ENCODE peak calls at places on chromosome 7, in ten cellular contexts. U is upper lobe of right lung; Z is DND-41; T is CD4-positive, alpha-beta memory T cell; M is GM23338; Q is cardiac muscle cell; D is CD8-positive, alpha-beta memory T cell; R is breast epithelium; W is PC-9; Y is Peyer's patch. I is an unnamed sample.
A peak's percentile ranks its signal among the peaks of the same experiment; 100 is the strongest.

GRCh38 chr7:150879345-150879744 is 27.0 kb downstream of the AOC1 start:
- DNase-seq in Q (peak; percentile 34), U (no peak), Z (no peak), Y (no peak), R (no peak), D (no peak), M (peak; percentile 32), T (no peak), W (no peak), I (no peak)

GRCh38 chr7:48964074-48964473 is 39.7 kb downstream of the CDC14C start:
- DNase-seq in Y (no peak), T (no peak), Z (no peak), D (no peak), R (no peak), W (no peak), U (no peak), Q (peak; percentile 68), M (no peak), I (no peak)

GRCh38 chr7:103094102-103094501 is 19.2 kb downstream of the ARMC10 start:
- DNase-seq in D (no peak), T (no peak), R (no peak), U (no peak), W (no peak), Q (peak; percentile 10), M (no peak), Y (no peak), Z (no peak), I (no peak)

GRCh38 chr7:84492565-84493034 is 298.0 kb upstream of the SEMA3A start:
- DNase-seq in Z (no peak), U (no peak), T (no peak), Q (no peak), W (no peak), R (no peak), D (no peak), Y (no peak), M (no peak), I (no peak)

GRCh38 chr7:519974-520458 is 370 bp upstream of the PDGFA start:
- DNase-seq in T (no peak), D (no peak), Z (peak; percentile 84), M (peak; percentile 87), R (no peak), Y (peak; percentile 77), Q (peak; percentile 74), W (no peak), U (peak; percentile 84), I (no peak)

GRCh38 chr7:85829817-85830432 is 643.1 kb upstream of the SEMA3D start:
- DNase-seq in T (no peak), W (no peak), Q (peak; percentile 43), U (no peak), D (no peak), Z (no peak), Y (no peak), R (no peak), M (no peak), I (no peak)

GRCh38 chr7:139635521-139636240 is 112.2 kb downstream of the CLEC2L start:
- DNase-seq in D (no peak), R (no peak), Y (no peak), U (no peak), M (no peak), W (no peak), Z (peak; percentile 69), T (peak; percentile 90), Q (no peak), I (no peak)

GRCh38 chr7:96833701-96834453 is 124.2 kb upstream of the SEM1 start:
- DNase-seq in W (no peak), Z (no peak), Q (no peak), T (no peak), D (no peak), Y (no peak), R (no peak), U (no peak), M (no peak), I (no peak)

GRCh38 chr7:43295429-43295828 is 183.0 kb downstream of the HECW1 start:
- DNase-seq in W (no peak), Z (no peak), Y (no peak), U (no peak), D (no peak), T (no peak), M (peak; percentile 55), R (no peak), Q (no peak), I (no peak)

GRCh38 chr7:122803323-122803722 is 82.9 kb downstream of the CADPS2 start:
- DNase-seq in R (no peak), Y (no peak), U (no peak), Q (peak; percentile 50), T (no peak), W (no peak), D (no peak), M (peak; percentile 65), Z (no peak), I (no peak)

GRCh38 chr7:137579913-137580640 is 236.5 kb upstream of the PTN start:
- DNase-seq in W (peak; percentile 48), R (no peak), Y (no peak), T (no peak), D (no peak), Z (no peak), Q (peak; percentile 78), M (no peak), U (no peak), I (no peak)

GRCh38 chr7:107405559-107405958 is 64.3 kb upstream of the GPR22 start:
- DNase-seq in Y (no peak), R (no peak), W (peak; percentile 63), M (no peak), Z (no peak), U (no peak), D (no peak), Q (no peak), T (no peak), I (no peak)

GRCh38 chr7:111931016-111931517 is 275.1 kb downstream of the DOCK4 start:
- DNase-seq in T (no peak), D (no peak), Y (no peak), R (peak; percentile 29), U (no peak), Z (no peak), W (no peak), M (peak; percentile 42), Q (peak; percentile 60), I (no peak)

GRCh38 chr7:36203081-36203775 is 50.2 kb downstream of the EEPD1 start:
- DNase-seq in Q (no peak), W (no peak), Z (no peak), U (no peak), D (no peak), Y (no peak), R (no peak), T (no peak), M (no peak), I (no peak)

GRCh38 chr7:155811560-155811894 is 736 bp downstream of the SHH start:
- DNase-seq in D (no peak), R (no peak), U (peak; percentile 68), Q (no peak), Y (no peak), M (peak; percentile 65), W (no peak), Z (no peak), T (no peak), I (no peak)

GRCh38 chr7:75737856-75738603 is 711 bp downstream of the HIP1 start:
- DNase-seq in W (no peak), U (no peak), R (no peak), Z (no peak), M (peak; percentile 59), T (no peak), Q (peak; percentile 38), Y (peak; percentile 51), D (no peak), I (no peak)
- H3K27ac ChIP-seq in W (no peak overlapping the region), U (peak overlapping the region; percentile 82), R (peak overlapping the region; percentile 67), Z (no peak overlapping the region), M (no peak overlapping the region), T (peak overlapping the region; percentile 79), Q (no peak overlapping the region), Y (peak overlapping the region; percentile 93), D (peak overlapping the region; percentile 73), I (peak overlapping the region; percentile 88)

GRCh38 chr7:131094685-131095084 is 233.0 kb upstream of the MKLN1 start:
- DNase-seq in Y (no peak), D (no peak), Z (no peak), R (no peak), U (no peak), T (no peak), M (no peak), W (no peak), Q (no peak), I (no peak)
- H3K4me1 ChIP-seq in Y (peaks cover 15% of the 10 kb centered on the region), D (peaks cover 65% of the 10 kb centered on the region), Z (no peaks in the 10 kb centered on the region), R (peaks cover 9% of the 10 kb centered on the region), U (peaks cover 84% of the 10 kb centered on the region), T (peaks cover 96% of the 10 kb centered on the region), M (peaks cover 58% of the 10 kb centered on the region), W (peaks cover 25% of the 10 kb centered on the region), Q (no peaks in the 10 kb centered on the region), I (peaks cover 9% of the 10 kb centered on the region)

GRCh38 chr7:98995523-98996161 is 117.3 kb downstream of the TRRAP start:
- DNase-seq in D (no peak), Y (no peak), T (no peak), R (no peak), U (peak; percentile 33), W (no peak), Z (no peak), Q (no peak), M (no peak), I (no peak)

GRCh38 chr7:98994046-98994944 is 116.0 kb downstream of the TRRAP start:
- DNase-seq in M (no peak), U (peak; percentile 46), D (no peak), Z (no peak), Y (no peak), R (no peak), T (no peak), Q (no peak), W (no peak), I (no peak)

GRCh38 chr7:98996162-98996552 is 117.8 kb downstream of the TRRAP start:
- DNase-seq in Y (no peak), Q (no peak), Z (no peak), D (no peak), U (no peak), R (peak; percentile 13), M (no peak), T (no peak), W (no peak), I (no peak)

GRCh38 chr7:98993024-98993897 is 114.9 kb downstream of the TRRAP start:
- DNase-seq in M (peak; percentile 47), W (no peak), Q (no peak), D (no peak), R (no peak), Y (no peak), T (no peak), Z (no peak), U (peak; percentile 57), I (no peak)

GRCh38 chr7:98995111-98995510 is 116.8 kb downstream of the TRRAP start:
- DNase-seq in Y (no peak), Z (no peak), M (no peak), W (no peak), D (no peak), T (no peak), R (no peak), U (peak; percentile 34), Q (no peak), I (no peak)
- H3K36me3 ChIP-seq in Y (no peaks in the 10 kb centered on the region), Z (peaks cover 92% of the 10 kb centered on the region), M (peaks cover 18% of the 10 kb centered on the region), W (no peaks in the 10 kb centered on the region), D (peaks cover 47% of the 10 kb centered on the region), T (peaks cover 73% of the 10 kb centered on the region), R (peaks cover 28% of the 10 kb centered on the region), U (peaks cover 95% of the 10 kb centered on the region), Q (peaks cover 82% of the 10 kb centered on the region), I (peaks cover 100% of the 10 kb centered on the region)

DNA sequence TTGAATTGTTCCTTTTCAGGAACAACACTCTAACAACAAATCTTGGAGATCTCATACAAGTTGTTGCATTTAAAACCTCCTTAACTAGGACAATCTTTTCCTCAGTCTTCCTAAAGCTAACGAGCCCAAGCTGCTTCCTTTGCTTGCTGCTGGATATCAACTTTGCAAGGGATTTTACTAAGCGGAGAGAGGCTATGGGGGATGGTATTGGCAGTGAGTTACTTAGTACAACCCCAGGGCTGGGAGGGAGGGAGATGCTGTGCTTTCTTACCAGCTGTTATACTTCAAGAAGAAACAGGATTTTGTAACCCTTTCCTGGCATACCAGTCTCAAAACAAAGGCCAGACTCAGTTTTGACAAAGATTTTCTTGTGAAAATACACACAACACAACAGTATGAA is 19.5 kb upstream of the COL1A2 start:
- DNase-seq in Y (no peak), M (peak; percentile 79), U (no peak), T (no peak), R (peak; percentile 23), Z (no peak), D (no peak), Q (peak; percentile 98), W (no peak), I (no peak)
- H3K27ac ChIP-seq in Y (peak overlapping the region; percentile 3), M (peak overlapping the region; percentile 83), U (peak overlapping the region; percentile 80), T (no peak overlapping the region), R (peak overlapping the region; percentile 69), Z (no peak overlapping the region), D (no peak overlapping the region), Q (peak overlapping the region; percentile 53), W (no peak overlapping the region), I (peak overlapping the region; percentile 89)

I was measured in esophagus squamous epithelium.